ENCODE peak calls at places on chromosomes 16 and 17, in nine cellular contexts. One of them, this sample, is unnamed.

GRCh38 chr17:50464121-50464520 is 4.6 kb downstream of the CHAD start:
- DNase-seq in cardiac muscle cell: no peak
- DNase-seq in tibial artery: no peak
- DNase-seq in mucosa of descending colon: no peak
- DNase-seq in CD8-positive, alpha-beta memory T cell: no peak
- DNase-seq in lower lobe of right lung: no peak
- DNase-seq in CD4-positive, alpha-beta memory T cell: no peak
- DNase-seq in fibroblast of lung: no peak
- DNase-seq in ascending aorta: no peak
- DNase-seq in this sample: no peak

GRCh38 chr16:66134875-66135274 is 231.6 kb upstream of the CDH5 start:
- DNase-seq in cardiac muscle cell: no peak
- DNase-seq in tibial artery: no peak
- DNase-seq in mucosa of descending colon: no peak
- DNase-seq in CD8-positive, alpha-beta memory T cell: no peak
- DNase-seq in lower lobe of right lung: no peak
- DNase-seq in CD4-positive, alpha-beta memory T cell: no peak
- DNase-seq in fibroblast of lung: no peak
- DNase-seq in ascending aorta: no peak
- DNase-seq in this sample: no peak

GRCh38 chr17:40841246-40841645 is 18.8 kb upstream of the KRT10 start:
- DNase-seq in cardiac muscle cell: no peak
- DNase-seq in tibial artery: no peak
- DNase-seq in mucosa of descending colon: no peak
- DNase-seq in CD8-positive, alpha-beta memory T cell: no peak
- DNase-seq in lower lobe of right lung: no peak
- DNase-seq in CD4-positive, alpha-beta memory T cell: no peak
- DNase-seq in fibroblast of lung: no peak
- DNase-seq in ascending aorta: no peak
- DNase-seq in this sample: no peak

GRCh38 chr17:63919311-63919723 is 678 bp upstream of the GH1 start:
- DNase-seq in cardiac muscle cell: peak; percentile 73
- DNase-seq in tibial artery: peak; percentile 54
- DNase-seq in mucosa of descending colon: no peak
- DNase-seq in CD8-positive, alpha-beta memory T cell: peak; percentile 71
- DNase-seq in lower lobe of right lung: no peak
- DNase-seq in CD4-positive, alpha-beta memory T cell: peak; percentile 75
- DNase-seq in fibroblast of lung: peak; percentile 29
- DNase-seq in ascending aorta: no peak
- DNase-seq in this sample: peak; percentile 68

GRCh38 chr16:81544261-81544660 is 99.7 kb downstream of the CMIP start:
- DNase-seq in cardiac muscle cell: no peak
- DNase-seq in tibial artery: no peak
- DNase-seq in mucosa of descending colon: no peak
- DNase-seq in CD8-positive, alpha-beta memory T cell: no peak
- DNase-seq in lower lobe of right lung: peak; percentile 46
- DNase-seq in CD4-positive, alpha-beta memory T cell: no peak
- DNase-seq in fibroblast of lung: no peak
- DNase-seq in ascending aorta: no peak
- DNase-seq in this sample: no peak

GRCh38 chr16:2490190-2491105 is 15.5 kb downstream of the TBC1D24 start:
- DNase-seq in cardiac muscle cell: no peak
- DNase-seq in tibial artery: no peak
- DNase-seq in mucosa of descending colon: no peak
- DNase-seq in CD8-positive, alpha-beta memory T cell: no peak
- DNase-seq in lower lobe of right lung: no peak
- DNase-seq in CD4-positive, alpha-beta memory T cell: no peak
- DNase-seq in fibroblast of lung: no peak
- DNase-seq in ascending aorta: no peak
- DNase-seq in this sample: no peak

GRCh38 chr17:17403899-17404576 is 72.8 kb upstream of the MED9 start:
- DNase-seq in cardiac muscle cell: no peak
- DNase-seq in tibial artery: no peak
- DNase-seq in mucosa of descending colon: peak; percentile 49
- DNase-seq in CD8-positive, alpha-beta memory T cell: peak; percentile 69
- DNase-seq in lower lobe of right lung: no peak
- DNase-seq in CD4-positive, alpha-beta memory T cell: peak; percentile 58
- DNase-seq in fibroblast of lung: no peak
- DNase-seq in ascending aorta: no peak
- DNase-seq in this sample: peak; percentile 67

GRCh38 chr17:65198653-65199382 is 61.6 kb downstream of the RGS9 start:
- DNase-seq in cardiac muscle cell: peak; percentile 75
- DNase-seq in tibial artery: no peak
- DNase-seq in mucosa of descending colon: no peak
- DNase-seq in CD8-positive, alpha-beta memory T cell: peak; percentile 60
- DNase-seq in lower lobe of right lung: no peak
- DNase-seq in CD4-positive, alpha-beta memory T cell: peak; percentile 65
- DNase-seq in fibroblast of lung: peak; percentile 45
- DNase-seq in ascending aorta: no peak
- DNase-seq in this sample: peak; percentile 64

GRCh38 chr17:33385133-33385532 is 92.0 kb upstream of the ASIC2 start:
- DNase-seq in cardiac muscle cell: peak; percentile 2
- DNase-seq in tibial artery: no peak
- DNase-seq in mucosa of descending colon: no peak
- DNase-seq in CD8-positive, alpha-beta memory T cell: no peak
- DNase-seq in lower lobe of right lung: no peak
- DNase-seq in CD4-positive, alpha-beta memory T cell: no peak
- DNase-seq in fibroblast of lung: no peak
- DNase-seq in ascending aorta: no peak
- DNase-seq in this sample: no peak
- H3K4me3 ChIP-seq in cardiac muscle cell: no peak overlapping the region
- H3K4me3 ChIP-seq in tibial artery: no peak overlapping the region
- H3K4me3 ChIP-seq in mucosa of descending colon: no peak overlapping the region
- H3K4me3 ChIP-seq in CD8-positive, alpha-beta memory T cell: no peak overlapping the region
- H3K4me3 ChIP-seq in lower lobe of right lung: no peak overlapping the region
- H3K4me3 ChIP-seq in CD4-positive, alpha-beta memory T cell: no peak overlapping the region
- H3K4me3 ChIP-seq in fibroblast of lung: no peak overlapping the region
- H3K4me3 ChIP-seq in ascending aorta: no peak overlapping the region
- H3K4me3 ChIP-seq in this sample: no peak overlapping the region

DNA sequence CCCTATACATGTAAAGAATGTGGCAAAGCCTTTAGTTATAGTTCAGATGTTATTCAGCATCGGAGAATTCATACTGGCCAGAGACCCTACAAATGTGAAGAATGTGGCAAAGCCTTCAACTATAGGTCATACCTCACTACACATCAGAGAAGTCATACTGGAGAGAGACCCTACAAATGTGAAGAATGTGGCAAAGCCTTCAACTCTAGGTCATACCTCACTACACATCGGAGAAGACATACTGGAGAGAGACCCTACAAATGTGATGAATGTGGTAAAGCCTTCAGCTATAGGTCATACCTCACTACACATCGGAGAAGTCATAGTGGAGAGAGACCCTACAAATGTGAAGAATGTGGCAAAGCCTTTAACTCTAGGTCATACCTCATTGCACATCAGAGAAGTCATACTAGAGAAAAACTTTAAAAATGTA is 42.5 kb downstream of the ZNF267 start:
- DNase-seq in cardiac muscle cell: no peak
- DNase-seq in tibial artery: no peak
- DNase-seq in mucosa of descending colon: no peak
- DNase-seq in CD8-positive, alpha-beta memory T cell: no peak
- DNase-seq in lower lobe of right lung: no peak
- DNase-seq in CD4-positive, alpha-beta memory T cell: no peak
- DNase-seq in fibroblast of lung: no peak
- DNase-seq in ascending aorta: no peak
- DNase-seq in this sample: no peak
- H3K9me3 ChIP-seq in cardiac muscle cell: peaks cover 33% of the 10 kb centered on the region
- H3K9me3 ChIP-seq in tibial artery: peaks cover 28% of the 10 kb centered on the region
- H3K9me3 ChIP-seq in mucosa of descending colon: peaks cover 99% of the 10 kb centered on the region
- H3K9me3 ChIP-seq in CD8-positive, alpha-beta memory T cell: peaks cover 90% of the 10 kb centered on the region
- H3K9me3 ChIP-seq in lower lobe of right lung: peaks cover 95% of the 10 kb centered on the region
- H3K9me3 ChIP-seq in CD4-positive, alpha-beta memory T cell: peaks cover 43% of the 10 kb centered on the region
- H3K9me3 ChIP-seq in fibroblast of lung: peaks cover 7% of the 10 kb centered on the region
- H3K9me3 ChIP-seq in ascending aorta: peaks cover 90% of the 10 kb centered on the region
- H3K9me3 ChIP-seq in this sample: peaks cover 59% of the 10 kb centered on the region

GRCh38 chr17:5014357-5014756 is 16.6 kb downstream of the KIF1C start:
- DNase-seq in cardiac muscle cell: no peak
- DNase-seq in tibial artery: no peak
- DNase-seq in mucosa of descending colon: no peak
- DNase-seq in CD8-positive, alpha-beta memory T cell: no peak
- DNase-seq in lower lobe of right lung: no peak
- DNase-seq in CD4-positive, alpha-beta memory T cell: no peak
- DNase-seq in fibroblast of lung: no peak
- DNase-seq in ascending aorta: no peak
- DNase-seq in this sample: no peak

DNA sequence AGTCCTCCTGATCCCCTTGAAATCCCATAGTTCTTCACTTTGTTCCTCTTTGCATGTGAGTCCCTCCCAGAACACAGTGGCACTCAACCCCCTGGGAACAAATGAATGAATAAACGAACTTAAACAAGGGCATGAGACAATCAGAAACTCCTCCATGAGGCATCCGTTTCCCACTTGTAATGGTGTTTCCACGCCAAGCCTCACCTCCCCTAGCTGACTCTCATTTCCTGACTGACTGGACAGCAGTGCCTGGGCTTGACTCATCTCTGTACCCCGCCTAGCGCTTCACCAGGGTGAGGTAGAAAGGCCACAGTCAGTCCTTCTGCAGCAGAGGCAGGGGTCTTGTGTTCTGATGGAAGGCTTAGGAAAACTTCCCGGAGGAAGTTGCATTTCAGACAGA is 14.2 kb downstream of the KIF1C start:
- DNase-seq in cardiac muscle cell: peak; percentile 30
- DNase-seq in tibial artery: no peak
- DNase-seq in mucosa of descending colon: no peak
- DNase-seq in CD8-positive, alpha-beta memory T cell: no peak
- DNase-seq in lower lobe of right lung: no peak
- DNase-seq in CD4-positive, alpha-beta memory T cell: no peak
- DNase-seq in fibroblast of lung: peak; percentile 53
- DNase-seq in ascending aorta: no peak
- DNase-seq in this sample: no peak
- H3K36me3 ChIP-seq in cardiac muscle cell: peaks cover 44% of the 10 kb centered on the region
- H3K36me3 ChIP-seq in tibial artery: peaks cover 93% of the 10 kb centered on the region
- H3K36me3 ChIP-seq in mucosa of descending colon: peaks cover 9% of the 10 kb centered on the region
- H3K36me3 ChIP-seq in CD8-positive, alpha-beta memory T cell: no peaks in the 10 kb centered on the region
- H3K36me3 ChIP-seq in lower lobe of right lung: peaks cover 91% of the 10 kb centered on the region
- H3K36me3 ChIP-seq in CD4-positive, alpha-beta memory T cell: peaks cover 12% of the 10 kb centered on the region
- H3K36me3 ChIP-seq in fibroblast of lung: peaks cover 33% of the 10 kb centered on the region
- H3K36me3 ChIP-seq in ascending aorta: peaks cover 93% of the 10 kb centered on the region
- H3K36me3 ChIP-seq in this sample: no peaks in the 10 kb centered on the region

GRCh38 chr17:20197527-20197926 is 188.4 kb downstream of the SPECC1 start:
- DNase-seq in cardiac muscle cell: no peak
- DNase-seq in tibial artery: no peak
- DNase-seq in mucosa of descending colon: no peak
- DNase-seq in CD8-positive, alpha-beta memory T cell: no peak
- DNase-seq in lower lobe of right lung: no peak
- DNase-seq in CD4-positive, alpha-beta memory T cell: no peak
- DNase-seq in fibroblast of lung: no peak
- DNase-seq in ascending aorta: no peak
- DNase-seq in this sample: no peak

GRCh38 chr17:20201059-20201458 is 191.9 kb downstream of the SPECC1 start:
- DNase-seq in cardiac muscle cell: no peak
- DNase-seq in tibial artery: no peak
- DNase-seq in mucosa of descending colon: no peak
- DNase-seq in CD8-positive, alpha-beta memory T cell: no peak
- DNase-seq in lower lobe of right lung: no peak
- DNase-seq in CD4-positive, alpha-beta memory T cell: no peak
- DNase-seq in fibroblast of lung: no peak
- DNase-seq in ascending aorta: no peak
- DNase-seq in this sample: no peak

GRCh38 chr17:20191066-20191465 is 181.9 kb downstream of the SPECC1 start:
- DNase-seq in cardiac muscle cell: peak; percentile 87
- DNase-seq in tibial artery: no peak
- DNase-seq in mucosa of descending colon: no peak
- DNase-seq in CD8-positive, alpha-beta memory T cell: no peak
- DNase-seq in lower lobe of right lung: no peak
- DNase-seq in CD4-positive, alpha-beta memory T cell: no peak
- DNase-seq in fibroblast of lung: peak; percentile 95
- DNase-seq in ascending aorta: no peak
- DNase-seq in this sample: no peak

GRCh38 chr17:20200016-20200788 is 191.0 kb downstream of the SPECC1 start:
- DNase-seq in cardiac muscle cell: no peak
- DNase-seq in tibial artery: no peak
- DNase-seq in mucosa of descending colon: no peak
- DNase-seq in CD8-positive, alpha-beta memory T cell: no peak
- DNase-seq in lower lobe of right lung: no peak
- DNase-seq in CD4-positive, alpha-beta memory T cell: no peak
- DNase-seq in fibroblast of lung: no peak
- DNase-seq in ascending aorta: no peak
- DNase-seq in this sample: no peak

DNA sequence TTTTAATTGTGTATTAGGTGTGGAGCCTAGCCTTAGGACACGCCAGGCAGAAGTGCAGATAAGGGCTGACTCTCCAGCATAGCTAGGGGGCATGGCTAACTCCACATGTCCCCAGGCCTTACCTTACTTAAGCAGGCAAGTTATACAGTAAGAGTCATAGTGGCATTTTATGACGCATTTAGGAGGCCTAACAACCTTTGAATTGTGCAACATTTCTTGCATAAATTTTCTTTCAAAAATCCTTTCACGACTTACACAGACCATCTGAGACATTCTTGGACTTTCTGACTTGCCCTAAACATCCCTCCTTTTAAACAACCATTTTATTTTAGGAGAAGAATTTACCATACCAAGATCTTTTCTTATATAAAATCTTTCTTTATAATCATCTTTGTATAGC is 187.2 kb downstream of the SPECC1 start:
- DNase-seq in cardiac muscle cell: no peak
- DNase-seq in tibial artery: no peak
- DNase-seq in mucosa of descending colon: no peak
- DNase-seq in CD8-positive, alpha-beta memory T cell: no peak
- DNase-seq in lower lobe of right lung: no peak
- DNase-seq in CD4-positive, alpha-beta memory T cell: no peak
- DNase-seq in fibroblast of lung: no peak
- DNase-seq in ascending aorta: no peak
- DNase-seq in this sample: no peak
- H3K4me3 ChIP-seq in cardiac muscle cell: no peak overlapping the region
- H3K4me3 ChIP-seq in tibial artery: no peak overlapping the region
- H3K4me3 ChIP-seq in mucosa of descending colon: no peak overlapping the region
- H3K4me3 ChIP-seq in CD8-positive, alpha-beta memory T cell: no peak overlapping the region
- H3K4me3 ChIP-seq in lower lobe of right lung: no peak overlapping the region
- H3K4me3 ChIP-seq in CD4-positive, alpha-beta memory T cell: no peak overlapping the region
- H3K4me3 ChIP-seq in fibroblast of lung: no peak overlapping the region
- H3K4me3 ChIP-seq in ascending aorta: no peak overlapping the region
- H3K4me3 ChIP-seq in this sample: no peak overlapping the region

DNA sequence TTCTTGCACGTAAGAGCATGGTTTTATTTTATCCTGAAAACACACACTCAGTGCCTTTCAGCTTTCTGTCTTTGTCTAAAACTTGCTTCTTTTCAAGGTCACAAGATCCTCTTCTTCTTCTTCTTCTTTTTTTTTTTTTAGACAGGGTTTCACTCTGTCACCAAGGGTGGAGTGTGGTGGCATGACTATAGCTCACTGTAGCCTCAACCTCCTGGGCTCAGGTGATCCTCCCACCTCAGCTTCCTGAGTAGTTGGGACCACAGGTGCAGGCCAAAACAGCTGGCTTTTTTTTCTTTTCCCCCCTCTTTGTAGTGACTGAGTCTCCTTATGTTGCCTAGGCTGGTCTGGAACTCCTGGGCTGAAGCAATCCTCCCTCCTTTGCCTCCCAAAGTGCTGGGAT is 16.0 kb upstream of the ZNF629 start:
- DNase-seq in cardiac muscle cell: no peak
- DNase-seq in tibial artery: no peak
- DNase-seq in mucosa of descending colon: no peak
- DNase-seq in CD8-positive, alpha-beta memory T cell: no peak
- DNase-seq in lower lobe of right lung: no peak
- DNase-seq in CD4-positive, alpha-beta memory T cell: no peak
- DNase-seq in fibroblast of lung: no peak
- DNase-seq in ascending aorta: no peak
- DNase-seq in this sample: no peak
- H3K9me3 ChIP-seq in cardiac muscle cell: no peaks in the 10 kb centered on the region
- H3K9me3 ChIP-seq in tibial artery: no peaks in the 10 kb centered on the region
- H3K9me3 ChIP-seq in mucosa of descending colon: no peaks in the 10 kb centered on the region
- H3K9me3 ChIP-seq in CD8-positive, alpha-beta memory T cell: no peaks in the 10 kb centered on the region
- H3K9me3 ChIP-seq in lower lobe of right lung: no peaks in the 10 kb centered on the region
- H3K9me3 ChIP-seq in CD4-positive, alpha-beta memory T cell: no peaks in the 10 kb centered on the region
- H3K9me3 ChIP-seq in fibroblast of lung: no peaks in the 10 kb centered on the region
- H3K9me3 ChIP-seq in ascending aorta: no peaks in the 10 kb centered on the region
- H3K9me3 ChIP-seq in this sample: no peaks in the 10 kb centered on the region

This sample was measured in naive thymus-derived CD4-positive, alpha-beta T cell.